ENCODE peak calls at places on chromosomes 4 and X, in eight cellular contexts. R is tibial artery; T is CD8-positive, alpha-beta T cell; S is fibroblast of lung; Q is psoas muscle; H is H1; O is left lung; E is tibial nerve. L is an unnamed sample.

GRCh38 chr4:4358093-4358840 is 28.6 kb upstream of the NSG1 start:
- DNase-seq in T (no peak), E (no peak), R (no peak), S (no peak), Q (no peak), O (no peak), H (no peak), L (no peak)

GRCh38 chrX:54891573-54891972 is 29.1 kb upstream of the TRO start:
- DNase-seq in S (peak; percentile 28), E (peak; percentile 12), T (peak; percentile 13), Q (no peak), H (no peak), R (no peak), O (no peak), L (no peak)

GRCh38 chr4:126137782-126138170 is 823.0 kb downstream of the FAT4 start:
- DNase-seq in E (no peak), T (no peak), R (no peak), H (no peak), Q (no peak), O (no peak), S (no peak), L (no peak)

GRCh38 chr4:13989496-13989895 is 362.0 kb upstream of the BOD1L1 start:
- DNase-seq in T (no peak), S (peak; percentile 60), O (no peak), R (no peak), Q (no peak), H (no peak), E (no peak), L (no peak)

GRCh38 chrX:101676571-101676970 is 16.9 kb upstream of the ARMCX2 start:
- DNase-seq in R (no peak), E (no peak), T (no peak), H (no peak), O (no peak), S (no peak), Q (no peak), L (no peak)

GRCh38 chr4:168736831-168737230 is 240.0 kb downstream of the PALLD start:
- DNase-seq in O (no peak), T (no peak), Q (no peak), H (no peak), R (no peak), E (no peak), S (no peak), L (no peak)

GRCh38 chr4:38615847-38616246 is 48.2 kb upstream of the KLF3 start:
- DNase-seq in H (peak; percentile 16), E (no peak), O (no peak), T (no peak), S (no peak), Q (no peak), R (no peak), L (no peak)

GRCh38 chrX:110268875-110269274 is 49.0 kb downstream of the AMMECR1 start:
- DNase-seq in E (no peak), H (no peak), S (no peak), T (no peak), O (no peak), R (no peak), Q (no peak), L (no peak)

GRCh38 chrX:129823523-129823922 is 20.2 kb downstream of the ZDHHC9 start:
- DNase-seq in Q (no peak), H (no peak), O (no peak), E (no peak), S (no peak), T (no peak), R (no peak), L (no peak)

GRCh38 chrX:9282325-9282724 is 182.5 kb upstream of the TBL1X start:
- DNase-seq in R (no peak), S (no peak), Q (no peak), H (no peak), T (no peak), O (no peak), E (peak; percentile 6), L (no peak)

GRCh38 chrX:23373129-23373804 is 38.6 kb downstream of the PTCHD1 start:
- DNase-seq in S (peak; percentile 88), H (no peak), O (no peak), R (no peak), E (no peak), T (no peak), Q (no peak), L (no peak)

GRCh38 chr4:88144866-88145300 is 13.6 kb downstream of the ABCG2 start:
- DNase-seq in T (no peak), R (no peak), H (no peak), Q (no peak), E (no peak), S (no peak), O (no peak), L (no peak)

GRCh38 chrX:69031181-69031580 is 134.1 kb downstream of the PJA1 start:
- DNase-seq in S (no peak), O (no peak), Q (no peak), T (no peak), H (peak; percentile 45), R (no peak), E (no peak), L (no peak)

DNA sequence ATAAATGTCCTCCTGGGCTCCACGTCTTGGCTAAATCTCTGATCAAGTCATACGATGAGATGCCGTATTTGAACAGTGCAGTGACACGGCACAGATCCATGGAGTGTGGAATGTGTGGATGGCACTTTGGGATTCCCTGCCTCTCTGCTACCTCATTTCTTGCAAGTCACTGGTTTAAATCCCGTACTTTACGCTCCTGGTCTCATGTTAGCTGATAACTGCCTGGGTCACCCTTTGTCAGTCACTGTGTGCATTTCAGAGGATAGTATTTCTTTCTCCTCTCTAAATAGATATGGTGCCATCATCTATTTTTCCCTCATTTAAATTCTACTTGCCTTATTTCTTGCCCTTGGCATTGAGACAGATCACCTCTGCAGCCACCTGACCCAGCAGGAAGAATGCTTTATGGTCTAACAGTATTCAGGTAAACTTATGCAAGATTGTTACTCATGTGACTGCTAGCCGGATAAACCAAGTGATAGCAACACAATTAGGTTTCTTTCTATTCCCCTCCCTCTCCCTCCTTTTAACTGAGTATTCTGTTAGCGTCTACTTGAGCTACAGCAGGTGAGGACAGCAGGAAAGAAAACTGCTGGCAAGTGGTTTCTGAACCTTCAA is 2.8 kb downstream of the EGF start:
- DNase-seq in O (no peak), H (no peak), Q (peak; percentile 46), E (no peak), T (no peak), S (no peak), R (no peak), L (no peak)
- H3K27ac ChIP-seq in O (no peak overlapping the region), H (no peak overlapping the region), Q (peak overlapping the region; percentile 95), E (no peak overlapping the region), T (no peak overlapping the region), S (no peak overlapping the region), R (no peak overlapping the region), L (no peak overlapping the region)

DNA sequence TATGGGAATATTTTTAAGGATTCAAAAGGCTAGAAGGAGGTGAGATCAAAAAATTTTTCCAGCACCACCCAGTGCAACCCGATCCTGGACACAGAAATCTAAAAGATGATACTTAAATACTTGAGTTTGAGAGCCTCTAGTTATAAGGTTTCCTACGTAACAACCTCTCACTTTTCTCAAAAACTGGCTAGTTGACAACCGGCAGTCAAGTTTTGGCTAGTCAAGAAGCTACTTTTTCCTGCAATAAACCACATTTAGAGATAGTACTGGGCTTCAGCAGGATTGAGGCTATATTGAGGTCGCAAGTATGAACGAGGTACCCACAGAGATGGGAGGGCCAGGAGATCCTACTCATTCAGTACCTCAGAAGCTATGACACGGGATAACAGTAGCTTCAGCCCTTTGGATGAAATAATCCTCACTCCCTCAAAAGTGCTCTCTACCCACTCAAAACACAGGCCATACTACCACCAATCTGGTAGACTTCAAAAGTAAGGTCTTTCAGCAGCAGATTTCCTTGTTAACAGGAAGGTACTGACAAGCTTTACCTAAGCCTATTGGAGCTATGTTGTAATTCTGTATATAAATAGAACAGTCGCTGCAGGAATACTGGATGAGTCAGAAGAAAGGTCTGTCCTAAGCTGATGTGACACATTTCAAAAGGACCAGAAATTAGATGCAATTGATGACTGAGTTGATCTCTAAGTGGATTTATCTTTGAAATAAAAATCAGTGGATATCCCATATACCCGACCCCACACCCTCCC is 1.5 kb upstream of the TSPAN5 start:
- DNase-seq in T (no peak), O (no peak), R (no peak), E (no peak), S (peak; percentile 71), Q (no peak), H (no peak), L (no peak)
- H3K4me3 ChIP-seq in T (no peak overlapping the region), O (no peak overlapping the region), R (no peak overlapping the region), E (no peak overlapping the region), S (peak overlapping the region; percentile 61), Q (peak overlapping the region; percentile 73), H (peak overlapping the region; percentile 79), L (peak overlapping the region; percentile 63)

GRCh38 chr4:123836919-123837605 is 440.5 kb downstream of the SPRY1 start:
- DNase-seq in H (no peak), O (no peak), Q (no peak), S (peak; percentile 48), E (no peak), R (no peak), T (no peak), L (no peak)

GRCh38 chr4:123835852-123836251 is 439.3 kb downstream of the SPRY1 start:
- DNase-seq in T (no peak), R (no peak), E (no peak), H (no peak), S (no peak), Q (no peak), O (no peak), L (no peak)

GRCh38 chr4:123840232-123840631 is 443.6 kb downstream of the SPRY1 start:
- DNase-seq in H (no peak), O (no peak), R (no peak), E (no peak), T (no peak), Q (no peak), S (no peak), L (no peak)

GRCh38 chr4:123841431-123842121 is 445.0 kb downstream of the SPRY1 start:
- DNase-seq in T (no peak), E (no peak), O (no peak), H (no peak), Q (no peak), R (no peak), S (no peak), L (no peak)

DNA sequence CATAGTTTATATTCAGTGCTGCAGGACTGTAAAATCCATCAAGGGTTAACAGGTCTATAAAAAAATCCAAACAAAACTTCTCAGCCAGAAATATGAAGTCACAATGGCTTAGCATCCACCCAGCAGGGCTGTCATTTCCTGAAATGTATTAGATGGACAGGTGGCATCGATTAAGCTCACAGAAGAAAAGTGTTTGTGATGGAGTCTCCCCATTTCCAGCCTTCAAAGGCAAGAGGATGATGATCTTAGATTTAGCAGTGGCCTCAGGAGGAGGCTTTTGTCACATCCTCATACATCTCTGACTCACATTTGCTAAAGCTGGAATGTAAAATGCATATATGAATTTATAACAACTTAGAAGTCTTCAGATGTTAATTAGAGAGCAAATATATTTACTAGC is 441.8 kb downstream of the SPRY1 start:
- DNase-seq in H (no peak), T (no peak), Q (no peak), E (no peak), S (no peak), R (no peak), O (no peak), L (no peak)
- H3K27ac ChIP-seq in H (no peak overlapping the region), T (no peak overlapping the region), Q (peak overlapping the region; percentile 10), E (no peak overlapping the region), S (no peak overlapping the region), R (no peak overlapping the region), O (no peak overlapping the region), L (no peak overlapping the region)

DNA sequence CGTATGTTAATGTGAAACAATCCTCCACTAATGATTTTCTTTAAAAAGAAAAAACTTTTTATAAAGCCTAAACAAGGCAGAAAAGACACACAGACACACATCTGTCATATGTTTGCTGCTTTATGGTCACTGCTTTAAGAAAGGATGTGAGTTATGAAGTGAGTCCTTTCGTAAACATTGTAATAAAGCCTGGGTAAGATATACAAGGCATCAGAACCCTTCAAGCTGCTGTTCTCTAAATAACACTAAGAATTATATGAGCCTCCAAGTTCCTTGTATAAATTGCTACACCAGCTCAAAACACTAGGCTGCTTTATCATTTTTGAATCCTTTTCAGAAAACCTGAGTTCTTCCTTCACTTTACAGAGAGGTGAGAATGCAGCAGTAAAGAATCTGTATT is 81.6 kb downstream of the FBXO8 start:
- DNase-seq in O (no peak), R (no peak), S (no peak), T (no peak), Q (no peak), E (no peak), H (no peak), L (no peak)
- H3K4me3 ChIP-seq in O (no peak overlapping the region), R (no peak overlapping the region), S (no peak overlapping the region), T (no peak overlapping the region), Q (no peak overlapping the region), E (no peak overlapping the region), H (no peak overlapping the region), L (no peak overlapping the region)